ENCODE peak calls at places on chromosomes 4 and X, in five cellular contexts. K is right cardiac atrium; F is stimulated activated CD4-positive, alpha-beta T cell treated with anti-CD3 and anti-CD28 coated beads, TNF-alpha, amount 100 ng/mL, for 1 hour; D is stimulated activated CD8-positive, alpha-beta memory T cell treated with anti-CD3 and anti-CD28 coated beads, Interleukin-4, amount 100 ng/mL, for 48 hours; J is SK-N-SH. G is an unnamed sample.
A peak's percentile ranks its signal among the peaks of the same experiment; 100 is the strongest.

GRCh38 chrX:130109429-130110378 is 593 bp downstream of the ELF4 start:
- DNase-seq in K (peak; percentile 61), F (no peak), D (no peak), J (peak; percentile 61), G (peak; percentile 85)

GRCh38 chr4:26325191-26325590 is 4.4 kb downstream of the RBPJ start:
- DNase-seq in K (no peak), F (no peak), D (no peak), J (peak; percentile 33), G (peak; percentile 32)

GRCh38 chrX:26778320-26778888 is 562.4 kb downstream of the MAGEB5 start:
- DNase-seq in K (no peak), F (no peak), D (no peak), J (no peak), G (no peak)

GRCh38 chr4:29565256-29565655 is 1154.9 kb upstream of the PCDH7 start:
- DNase-seq in K (no peak), F (no peak), D (no peak), J (no peak), G (no peak)

GRCh38 chr4:173272314-173272713 is 61.8 kb downstream of the HMGB2 start:
- DNase-seq in K (no peak), F (no peak), D (no peak), J (no peak), G (no peak)

GRCh38 chr4:140893939-140894338 is 137.8 kb upstream of the TBC1D9 start:
- DNase-seq in K (no peak), F (no peak), D (no peak), J (no peak), G (no peak)

GRCh38 chrX:16444353-16444752 is 205.6 kb upstream of the S100G start:
- DNase-seq in K (peak; percentile 16), F (no peak), D (no peak), J (no peak), G (no peak)

GRCh38 chr4:69957209-69957608 is 8.3 kb downstream of the CSN2 start:
- DNase-seq in K (no peak), F (no peak), D (no peak), J (no peak), G (no peak)

GRCh38 chrX:116198810-116199209 is 28.3 kb downstream of the AGTR2 start:
- DNase-seq in K (no peak), F (no peak), D (no peak), J (no peak), G (peak; percentile 3)

GRCh38 chrX:101956556-101956955 is 24.7 kb upstream of the ZMAT1 start:
- DNase-seq in K (no peak), F (no peak), D (no peak), J (no peak), G (no peak)

GRCh38 chr4:24988776-24989175 is 42.0 kb downstream of the LGI2 start:
- DNase-seq in K (no peak), F (no peak), D (no peak), J (no peak), G (peak; percentile 80)

GRCh38 chrX:17846045-17846444 is 15.1 kb downstream of the RAI2 start:
- DNase-seq in K (no peak), F (no peak), D (no peak), J (no peak), G (no peak)

GRCh38 chr4:154364012-154364863 is 127.4 kb downstream of the DCHS2 start:
- DNase-seq in K (peak; percentile 47), F (no peak), D (no peak), J (no peak), G (no peak)

GRCh38 chr4:2079006-2079405 is 19.9 kb downstream of the NAT8L start:
- DNase-seq in K (no peak), F (no peak), D (no peak), J (no peak), G (no peak)

G was measured in H7.